ENCODE peak calls at places on chromosomes 13 and 19, in five cellular contexts. F is NCI-H345; Q is CD8-positive, alpha-beta memory T cell; D is activated CD8-positive, alpha-beta memory T cell treated with anti-CD3 and anti-CD28 coated beads for 24 hours; X is NCI-H1694. W is an unnamed sample.

GRCh38 chr13:111228262-111229144 is 91.9 kb upstream of the TEX29 start:
- DNase-seq in F (no peak), Q (no peak), D (no peak), X (no peak), W (no peak)

GRCh38 chr19:810077-810855 is 11.5 kb downstream of the PLPPR3 start:
- DNase-seq in F (no peak), Q (no peak), D (no peak), X (no peak), W (no peak)

GRCh38 chr13:65555973-65556372 is 1674.2 kb downstream of the PCDH9 start:
- DNase-seq in F (peak), Q (no peak), D (no peak), X (no peak), W (no peak)

GRCh38 chr13:43085545-43085944 is 62.2 kb downstream of the DNAJC15 start:
- DNase-seq in F (peak), Q (no peak), D (no peak), X (peak), W (peak)

GRCh38 chr13:101523732-101524131 is 71.3 kb downstream of the ITGBL1 start:
- DNase-seq in F (no peak), Q (no peak), D (no peak), X (peak), W (peak)

GRCh38 chr13:74695021-74695800 is 561.0 kb upstream of the KLF12 start:
- DNase-seq in F (no peak), Q (no peak), D (no peak), X (no peak), W (no peak)

GRCh38 chr19:49396738-49397505 is 8.9 kb downstream of the KASH5 start:
- DNase-seq in F (no peak), Q (no peak), D (no peak), X (no peak), W (no peak)

GRCh38 chr13:60453490-60453889 is 56.5 kb downstream of the TDRD3 start:
- DNase-seq in F (no peak), Q (no peak), D (no peak), X (no peak), W (no peak)

GRCh38 chr13:44921931-44922758 is 67.1 kb downstream of the NUFIP1 start:
- DNase-seq in F (peak), Q (no peak), D (no peak), X (no peak), W (peak)

GRCh38 chr19:41447732-41448332 is 4.9 kb downstream of the ERICH4 start:
- DNase-seq in F (no peak), Q (no peak), D (peak), X (no peak), W (no peak)

GRCh38 chr13:109704771-109705628 is 81.4 kb downstream of the IRS2 start:
- DNase-seq in F (peak), Q (no peak), D (no peak), X (no peak), W (peak)

GRCh38 chr13:23375007-23375971 is 58.2 kb downstream of the SACS start:
- DNase-seq in F (peak), Q (peak), D (peak), X (peak), W (peak)

GRCh38 chr13:27920677-27921420 is 1.0 kb downstream of the PDX1 start:
- DNase-seq in F (no peak), Q (no peak), D (peak), X (no peak), W (peak)

GRCh38 chr13:75993246-75993645 is 357.1 kb downstream of the LMO7 start:
- DNase-seq in F (no peak), Q (no peak), D (no peak), X (no peak), W (no peak)

GRCh38 chr13:36819064-36819810 is at the start of gene RFXAP:
- DNase-seq in F (peak), Q (peak), D (peak), X (peak), W (peak)

GRCh38 chr13:112648101-112648500 is 41.7 kb upstream of the ATP11A start:
- DNase-seq in F (no peak), Q (no peak), D (no peak), X (no peak), W (no peak)

GRCh38 chr13:48686810-48687209 is 33.1 kb downstream of the CYSLTR2 start:
- DNase-seq in F (no peak), Q (no peak), D (no peak), X (no peak), W (no peak)

GRCh38 chr13:89755729-89756492 is 1591.6 kb upstream of the MIR17HG start:
- DNase-seq in F (no peak), Q (no peak), D (no peak), X (no peak), W (peak)

GRCh38 chr19:14479985-14480694 is 5.0 kb upstream of the PTGER1 start:
- DNase-seq in F (no peak), Q (peak), D (peak), X (no peak), W (no peak)

GRCh38 chr19:41428481-41428859 is 1.3 kb upstream of the B3GNT8 start:
- DNase-seq in F (no peak), Q (no peak), D (no peak), X (no peak), W (no peak)

GRCh38 chr13:91381371-91381770 is 17.1 kb upstream of the GPC5 start:
- DNase-seq in F (no peak), Q (no peak), D (no peak), X (no peak), W (no peak)

GRCh38 chr19:46728693-46729339 is 11.9 kb upstream of the PRKD2 start:
- DNase-seq in F (peak), Q (peak), D (peak), X (no peak), W (no peak)

GRCh38 chr13:25882732-25883357 is 169.0 kb downstream of the SHISA2 start:
- DNase-seq in F (peak), Q (no peak), D (no peak), X (no peak), W (no peak)

GRCh38 chr13:99371956-99372355 is 64.8 kb upstream of the GPR183 start:
- DNase-seq in F (no peak), Q (peak), D (peak), X (no peak), W (no peak)

GRCh38 chr19:3450796-3451411 is 29.4 kb downstream of the SMIM24 start:
- DNase-seq in F (no peak), Q (no peak), D (no peak), X (no peak), W (peak)

GRCh38 chr13:79662882-79663281 is 181.9 kb downstream of the NDFIP2 start:
- DNase-seq in F (no peak), Q (no peak), D (no peak), X (peak), W (no peak)

W was measured in mammary epithelial cell.